ENCODE peak calls at places on chromosomes 12 and 14, in ten cellular contexts. F is T follicular helper cell; O is midbrain; Q is Calu3; W is GM03348; C is neural progenitor cell; S is AG04449; N is stomach; M is stimulated activated CD8-positive, alpha-beta memory T cell treated with anti-CD3 and anti-CD28 coated beads, Interleukin-15, amount 100 ng/mL, for 1 hour; I is cerebellar nuclear complex. X is an unnamed sample.

GRCh38 chr12:10941916-10942607 is 3.0 kb upstream of the TAS2R14 start:
- DNase-seq in N (no peak), F (no peak), W (no peak), Q (peak; percentile 85), M (no peak), I (no peak), O (no peak), S (no peak), C (no peak), X (no peak)

GRCh38 chr12:89091293-89091841 is 260.9 kb downstream of the DUSP6 start:
- DNase-seq in W (no peak), M (no peak), O (no peak), S (no peak), C (no peak), Q (no peak), I (no peak), N (no peak), F (no peak), X (no peak)

GRCh38 chr14:73660511-73660910 is 15.7 kb downstream of the DNAL1 start:
- DNase-seq in O (no peak), N (no peak), W (no peak), Q (no peak), I (no peak), F (no peak), M (no peak), S (no peak), C (no peak), X (no peak)

GRCh38 chr12:118238888-118239287 is 103.0 kb downstream of the PEBP1 start:
- DNase-seq in S (no peak), W (no peak), M (no peak), C (no peak), I (no peak), F (no peak), O (no peak), N (no peak), Q (no peak), X (no peak)

GRCh38 chr12:8819676-8819980 is 2.8 kb upstream of the A2ML1 start:
- DNase-seq in S (no peak), F (no peak), I (no peak), O (no peak), Q (no peak), C (no peak), N (no peak), M (no peak), W (no peak), X (no peak)

GRCh38 chr14:42163136-42163535 is 556.5 kb downstream of the LRFN5 start:
- DNase-seq in M (no peak), F (no peak), I (no peak), O (no peak), C (no peak), N (no peak), S (no peak), Q (no peak), W (no peak), X (no peak)

GRCh38 chr12:103742349-103742784 is 98.7 kb downstream of the NT5DC3 start:
- DNase-seq in S (no peak), W (peak; percentile 12), Q (peak; percentile 28), I (peak; percentile 23), F (no peak), O (no peak), N (peak; percentile 27), M (no peak), C (no peak), X (no peak)

GRCh38 chr14:99255621-99256482 is 16.1 kb downstream of the BCL11B start:
- DNase-seq in N (no peak), W (no peak), I (no peak), S (no peak), C (no peak), M (no peak), O (no peak), Q (no peak), F (no peak), X (no peak)

GRCh38 chr12:65824314-65824563 is at the start of gene HMGA2:
- DNase-seq in M (no peak), W (peak; percentile 66), I (no peak), Q (no peak), S (no peak), O (no peak), F (no peak), C (no peak), N (no peak), X (no peak)

GRCh38 chr12:17301544-17301943 is 695.6 kb upstream of the LMO3 start:
- DNase-seq in N (no peak), F (no peak), Q (no peak), O (no peak), M (no peak), C (peak; percentile 6), W (no peak), S (no peak), I (no peak), X (no peak)

GRCh38 chr12:120528861-120529525 is at the start of gene COQ5:
- DNase-seq in O (peak; percentile 90), M (peak; percentile 72), F (peak; percentile 72), W (peak; percentile 92), I (peak; percentile 69), N (peak; percentile 92), Q (peak; percentile 90), C (peak; percentile 97), S (no peak), X (peak; percentile 45)

GRCh38 chr12:104764225-104765073 is 193.6 kb downstream of the SLC41A2 start:
- DNase-seq in O (no peak), N (no peak), C (no peak), S (no peak), Q (no peak), I (no peak), F (no peak), M (no peak), W (no peak), X (no peak)

GRCh38 chr12:45388545-45388944 is 172.7 kb downstream of the ANO6 start:
- DNase-seq in Q (peak; percentile 8), O (peak; percentile 16), C (peak; percentile 54), N (no peak), F (no peak), W (peak; percentile 67), S (no peak), M (no peak), I (no peak), X (no peak)

GRCh38 chr12:15800278-15800677 is 11.1 kb upstream of the EPS8 start:
- DNase-seq in M (no peak), I (no peak), C (no peak), F (no peak), Q (no peak), S (no peak), W (no peak), O (no peak), N (no peak), X (no peak)

GRCh38 chr12:130526813-130527212 is 189.1 kb downstream of the PIWIL1 start:
- DNase-seq in O (no peak), W (no peak), Q (no peak), S (no peak), F (no peak), N (no peak), M (no peak), I (no peak), C (peak; percentile 82), X (peak; percentile 15)

GRCh38 chr12:45130881-45131281 is 80.0 kb upstream of the DBX2 start:
- DNase-seq in M (no peak), F (peak; percentile 1), N (no peak), O (peak; percentile 62), W (peak; percentile 73), I (no peak), S (peak; percentile 9), C (peak; percentile 76), Q (peak; percentile 54), X (no peak)

GRCh38 chr12:94263011-94263786 is 114.8 kb downstream of the PLXNC1 start:
- DNase-seq in C (no peak), M (peak; percentile 17), S (no peak), F (peak; percentile 22), I (no peak), N (no peak), W (no peak), Q (no peak), O (no peak), X (no peak)

GRCh38 chr14:71687115-71687836 is 245.0 kb upstream of the RGS6 start:
- DNase-seq in M (no peak), Q (no peak), W (peak; percentile 50), S (no peak), I (no peak), N (no peak), F (no peak), C (no peak), O (no peak), X (no peak)

GRCh38 chr12:52380271-52380694 is 5.2 kb downstream of the KRT84 start:
- DNase-seq in O (peak; percentile 33), I (no peak), W (peak; percentile 29), M (no peak), N (peak; percentile 57), Q (peak; percentile 50), F (no peak), C (peak; percentile 59), S (no peak), X (no peak)

GRCh38 chr12:23631991-23632390 is 317.5 kb downstream of the SOX5 start:
- DNase-seq in C (peak; percentile 8), F (no peak), N (no peak), O (no peak), M (no peak), W (no peak), I (no peak), S (no peak), Q (no peak), X (no peak)

GRCh38 chr14:106879241-106879640 is 1352.9 kb downstream of the TMEM121 start:
- DNase-seq in W (no peak), M (no peak), C (no peak), S (no peak), Q (peak; percentile 88), F (peak; percentile 21), I (no peak), O (no peak), N (peak; percentile 63), X (peak; percentile 70)

GRCh38 chr12:116672010-116672409 is 65.9 kb downstream of the SPRING1 start:
- DNase-seq in S (no peak), M (no peak), O (no peak), W (no peak), Q (no peak), N (no peak), C (no peak), I (no peak), F (no peak), X (no peak)

GRCh38 chr12:78156751-78157150 is 326.1 kb downstream of the NAV3 start:
- DNase-seq in C (no peak), N (no peak), Q (no peak), I (no peak), W (no peak), O (no peak), S (no peak), F (no peak), M (no peak), X (no peak)

GRCh38 chr14:98408713-98409112 is 863.3 kb downstream of the BCL11B start:
- DNase-seq in I (no peak), N (no peak), O (no peak), S (no peak), Q (no peak), F (no peak), C (no peak), M (no peak), W (no peak), X (no peak)

GRCh38 chr12:115422845-115423545 is 739.0 kb upstream of the TBX3 start:
- DNase-seq in N (no peak), F (no peak), I (no peak), C (no peak), W (no peak), O (no peak), M (no peak), S (no peak), Q (no peak), X (no peak)

GRCh38 chr12:6376079-6376941 is 947 bp upstream of the SCNN1A start:
- DNase-seq in F (no peak), S (no peak), O (no peak), N (peak; percentile 92), C (peak; percentile 87), I (no peak), M (no peak), W (peak; percentile 91), Q (peak; percentile 74), X (peak; percentile 59)

GRCh38 chr12:6295187-6295811 is 15.2 kb upstream of the PLEKHG6 start:
- DNase-seq in F (no peak), N (peak; percentile 48), O (no peak), M (no peak), S (no peak), W (peak; percentile 65), I (no peak), C (no peak), Q (peak; percentile 89), X (no peak)

GRCh38 chr12:117069926-117070900 is 29.0 kb downstream of the TESC start:
- DNase-seq in Q (no peak), O (no peak), M (no peak), C (peak; percentile 37), I (no peak), F (no peak), W (no peak), S (no peak), N (peak; percentile 54), X (peak; percentile 96)

X was measured in CMK.